ENCODE peak calls at places on chromosomes 4 and X, in eight cellular contexts. E is left lung, T is heart right ventricle, H is psoas muscle, O is HCT116, I is A549, Q is OCI-LY7, B is tibial nerve. K is an unnamed sample. For H3K4me1, the result is how much of the 10 kb centered on the place peaks cover.

GRCh38 chr4:168039593-168039992 is 52.7 kb upstream of the ANXA10 start:
- DNase-seq in E (no peak), T (no peak), H (no peak), O (no peak), I (no peak), Q (no peak), B (no peak), K (no peak)

GRCh38 chrX:74450803-74451449 is 29.6 kb downstream of the SLC16A2 start:
- DNase-seq in E (no peak), T (no peak), H (no peak), O (peak), I (peak), Q (no peak), B (peak), K (no peak)

GRCh38 chr4:129603241-129603931 is 507.4 kb downstream of the C4orf33 start:
- DNase-seq in E (no peak), T (no peak), H (no peak), O (no peak), I (no peak), Q (no peak), B (no peak), K (no peak)

GRCh38 chr4:168645933-168646768 is 149.3 kb downstream of the PALLD start:
- DNase-seq in E (no peak), T (peak), H (no peak), O (no peak), I (no peak), Q (no peak), B (no peak), K (no peak)

GRCh38 chrX:56947695-56948094 is 47.6 kb downstream of the SPIN3 start:
- DNase-seq in E (no peak), T (no peak), H (no peak), O (no peak), I (no peak), Q (no peak), B (no peak), K (no peak)

GRCh38 chrX:107742754-107743191 is 32.8 kb downstream of the TSC22D3 start:
- DNase-seq in E (no peak), T (no peak), H (peak), O (no peak), I (no peak), Q (no peak), B (no peak), K (no peak)

GRCh38 chrX:134821901-134822300 is 163.6 kb upstream of the PLAC1 start:
- DNase-seq in E (no peak), T (no peak), H (no peak), O (no peak), I (no peak), Q (no peak), B (no peak), K (no peak)

GRCh38 chrX:40468033-40468979 is 112.5 kb upstream of the ATP6AP2 start:
- DNase-seq in E (peak), T (peak), H (no peak), O (peak), I (peak), Q (peak), B (peak), K (peak)

GRCh38 chrX:109856974-109857373 is 123.9 kb upstream of the ACSL4 start:
- DNase-seq in E (no peak), T (no peak), H (no peak), O (no peak), I (peak), Q (peak), B (peak), K (no peak)

GRCh38 chr4:26826721-26827120 is 33.9 kb upstream of the STIM2 start:
- DNase-seq in E (peak), T (no peak), H (no peak), O (no peak), I (peak), Q (peak), B (peak), K (no peak)

GRCh38 chr4:126445596-126445995 is 1130.8 kb downstream of the FAT4 start:
- DNase-seq in E (no peak), T (no peak), H (no peak), O (no peak), I (no peak), Q (no peak), B (no peak), K (no peak)

GRCh38 chr4:169254546-169254983 is 16.2 kb downstream of the SH3RF1 start:
- DNase-seq in E (peak), T (no peak), H (no peak), O (peak), I (peak), Q (no peak), B (peak), K (no peak)

GRCh38 chr4:3462790-3463415 is at the start of gene DOK7:
- DNase-seq in E (no peak), T (peak), H (peak), O (no peak), I (no peak), Q (no peak), B (no peak), K (no peak)

GRCh38 chrX:32877592-32877991 is 333.8 kb downstream of the DMD start:
- DNase-seq in E (no peak), T (no peak), H (no peak), O (no peak), I (no peak), Q (no peak), B (no peak), K (no peak)

GRCh38 chrX:153365670-153366069 is 31.7 kb downstream of the ZNF275 start:
- DNase-seq in E (no peak), T (no peak), H (no peak), O (no peak), I (no peak), Q (no peak), B (no peak), K (no peak)

GRCh38 chrX:1852082-1852481 is 237.2 kb downstream of the ASMT start:
- DNase-seq in E (no peak), T (no peak), H (no peak), O (no peak), I (no peak), Q (no peak), B (no peak), K (no peak)

GRCh38 chrX:47502591-47503222 is 19.7 kb upstream of the ZNF41 start:
- DNase-seq in E (no peak), T (no peak), H (no peak), O (no peak), I (no peak), Q (no peak), B (no peak), K (no peak)

GRCh38 chr4:114479595-114479994 is 119.0 kb upstream of the UGT8 start:
- DNase-seq in E (no peak), T (no peak), H (no peak), O (no peak), I (no peak), Q (no peak), B (no peak), K (no peak)

GRCh38 chr4:147901388-147901787 is 169.5 kb downstream of the ARHGAP10 start:
- DNase-seq in E (no peak), T (no peak), H (no peak), O (no peak), I (no peak), Q (no peak), B (no peak), K (no peak)
- H3K4me1 ChIP-seq in E (under half), T (under half), H (under half), O (under half), I (under half), Q (under half), B (under half), K (under half)

DNA sequence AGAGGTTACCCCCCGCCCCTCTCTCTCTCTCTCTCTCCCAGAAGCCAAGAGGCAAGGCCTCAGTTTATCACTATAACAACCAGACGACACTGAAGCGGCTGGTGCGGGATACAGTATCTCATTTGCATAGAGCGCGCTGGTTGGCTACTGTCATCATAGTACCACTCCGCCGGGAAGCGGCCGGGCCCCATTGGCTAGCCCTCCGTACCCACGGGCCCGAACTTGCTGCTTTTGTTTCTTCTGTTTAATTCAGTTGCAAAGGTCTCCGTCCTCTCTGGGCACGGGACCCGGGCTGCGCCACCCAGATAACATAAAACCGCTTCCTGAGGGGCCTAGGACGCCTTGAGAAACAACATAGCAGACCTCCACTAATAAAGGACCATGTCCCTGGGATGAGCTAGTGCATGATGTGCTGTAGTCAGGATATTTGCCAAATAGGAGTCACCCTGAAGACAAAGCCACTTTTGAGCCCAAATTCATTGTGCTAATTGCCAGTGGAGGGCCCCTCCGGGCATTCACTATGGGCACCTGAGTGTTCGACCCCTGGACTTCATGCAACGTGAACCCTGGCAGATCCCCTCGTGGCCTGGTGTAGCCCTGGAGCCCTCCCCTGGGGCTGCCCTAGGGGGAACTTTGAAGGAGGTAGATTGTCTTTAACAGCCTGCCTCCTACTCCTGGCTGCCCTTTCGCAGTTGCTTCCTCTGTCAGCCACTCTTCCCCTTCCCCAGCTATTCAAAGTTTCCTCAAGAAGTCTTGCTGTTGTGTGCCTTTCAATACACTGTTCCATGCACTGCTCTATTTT is at the start of gene PCYT1B:
- DNase-seq in E (peak), T (peak), H (peak), O (no peak), I (no peak), Q (no peak), B (peak), K (peak)
- H3K4me3 ChIP-seq in E (peak), T (peak), H (peak), O (no peak), I (no peak), Q (no peak), B (peak), K (peak)

GRCh38 chr4:82706349-82707000 is 92.1 kb downstream of the SCD5 start:
- DNase-seq in E (no peak), T (no peak), H (no peak), O (no peak), I (no peak), Q (no peak), B (no peak), K (no peak)

GRCh38 chr4:82708982-82709381 is 89.6 kb downstream of the SCD5 start:
- DNase-seq in E (no peak), T (no peak), H (no peak), O (no peak), I (no peak), Q (no peak), B (no peak), K (no peak)

GRCh38 chr4:82713856-82714255 is 84.7 kb downstream of the SCD5 start:
- DNase-seq in E (no peak), T (no peak), H (no peak), O (no peak), I (no peak), Q (no peak), B (no peak), K (no peak)

GRCh38 chr4:82711158-82711785 is 87.3 kb downstream of the SCD5 start:
- DNase-seq in E (no peak), T (no peak), H (no peak), O (no peak), I (no peak), Q (no peak), B (no peak), K (no peak)

DNA sequence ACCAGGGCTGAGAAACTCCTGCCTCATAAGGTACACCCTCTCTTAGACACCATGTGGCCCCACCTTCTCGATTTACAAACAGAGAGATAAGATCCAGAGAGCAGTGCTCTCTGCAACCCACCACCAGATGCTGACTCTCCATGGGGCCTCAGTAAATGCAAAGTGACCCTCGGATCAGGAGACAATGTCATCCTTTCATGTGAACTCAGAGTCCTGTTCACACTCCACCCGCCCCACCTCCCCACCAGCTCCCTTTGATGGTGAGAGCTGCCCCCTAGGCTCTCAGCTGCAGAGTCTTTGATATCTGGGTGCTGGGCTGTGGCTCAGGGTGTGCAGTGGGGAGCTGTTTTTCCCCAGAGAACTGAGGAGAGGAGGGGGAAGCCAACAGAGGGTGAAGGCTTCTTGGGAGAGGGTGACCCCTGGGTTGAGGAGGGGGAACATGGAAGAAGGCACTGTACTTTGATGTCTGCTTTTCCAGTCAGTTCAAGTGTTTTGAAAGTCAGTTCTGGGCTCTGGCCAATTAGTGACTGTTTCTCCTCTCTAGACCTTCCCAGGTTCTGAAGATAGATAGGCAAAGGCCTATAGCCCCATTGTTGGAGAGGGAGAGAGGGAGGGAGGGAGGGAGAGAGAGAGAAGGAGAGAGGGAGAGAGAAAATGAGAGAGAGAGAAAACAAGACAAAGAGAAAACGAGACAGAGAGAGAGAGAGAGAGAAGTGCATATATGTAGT is 88.2 kb downstream of the SCD5 start:
- DNase-seq in E (no peak), T (no peak), H (no peak), O (no peak), I (no peak), Q (no peak), B (no peak), K (no peak)
- H3K4me1 ChIP-seq in E (under half), T (under half), H (under half), O (under half), I (under half), Q (under half), B (under half), K (under half)

DNA sequence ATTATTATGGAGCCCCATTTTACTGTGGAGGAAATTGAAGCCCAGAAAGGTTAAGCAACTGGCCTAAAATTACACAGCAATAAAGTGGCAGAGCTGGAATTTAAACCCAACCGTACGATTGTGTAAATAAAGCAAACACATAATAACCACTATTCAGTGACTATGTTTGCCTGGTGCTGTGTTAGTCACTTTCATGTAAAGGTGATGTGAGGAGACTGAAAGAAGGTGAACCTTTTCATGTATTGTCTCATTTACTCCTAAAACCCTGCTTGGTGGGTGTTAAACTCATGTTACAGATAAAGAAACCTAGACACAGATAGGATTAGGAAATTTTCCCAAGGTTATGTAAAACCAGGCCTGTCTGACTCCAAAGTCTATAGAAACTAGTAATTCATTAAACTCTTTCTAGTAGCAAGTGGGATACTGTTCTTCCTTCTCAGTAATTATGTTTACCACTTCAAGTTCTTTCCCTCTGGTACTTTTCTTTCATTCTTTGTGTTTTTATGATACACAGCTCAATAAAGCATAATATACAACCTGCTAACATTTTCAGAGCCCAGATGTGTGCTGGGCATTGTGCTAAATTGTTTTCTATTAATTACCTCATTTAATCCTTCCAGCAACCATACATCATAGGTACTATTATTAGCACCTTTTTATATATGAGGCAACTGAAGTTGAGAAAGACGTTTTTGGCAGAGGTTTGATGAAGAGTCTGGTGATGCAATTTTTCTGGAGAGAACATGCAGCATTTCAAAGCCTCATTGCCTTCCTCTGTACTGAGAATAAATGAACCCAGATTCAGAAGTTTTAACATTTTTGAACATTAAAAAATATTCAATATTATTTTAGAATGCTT is 202.7 kb downstream of the SPRY1 start:
- DNase-seq in E (no peak), T (no peak), H (no peak), O (no peak), I (no peak), Q (no peak), B (peak), K (no peak)
- H3K4me3 ChIP-seq in E (no peak), T (no peak), H (no peak), O (no peak), I (no peak), Q (no peak), B (no peak), K (no peak)

DNA sequence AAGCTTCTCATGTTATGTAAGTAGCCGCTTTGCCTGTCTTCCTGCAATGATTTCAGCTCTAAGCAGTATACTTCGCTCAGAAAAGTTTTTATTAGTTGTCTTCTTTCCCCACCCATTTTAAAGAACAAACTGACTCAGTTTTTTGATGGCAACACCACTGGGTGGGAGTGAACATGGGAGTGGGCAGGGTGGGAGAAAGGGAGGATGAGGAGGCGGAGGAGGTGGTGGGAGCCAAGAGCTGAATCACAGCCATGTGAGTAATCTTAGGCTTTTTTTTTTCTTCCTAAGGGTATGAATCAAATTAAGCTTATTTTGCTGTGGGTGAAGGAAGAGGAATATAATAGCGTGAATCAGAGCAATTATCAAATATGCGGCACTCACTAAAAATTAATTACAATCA is 574.3 kb upstream of the DIPK2B start:
- DNase-seq in E (no peak), T (no peak), H (peak), O (no peak), I (no peak), Q (no peak), B (no peak), K (no peak)
- H3K4me1 ChIP-seq in E (under half), T (under half), H (under half), O (half or more), I (half or more), Q (under half), B (under half), K (under half)

DNA sequence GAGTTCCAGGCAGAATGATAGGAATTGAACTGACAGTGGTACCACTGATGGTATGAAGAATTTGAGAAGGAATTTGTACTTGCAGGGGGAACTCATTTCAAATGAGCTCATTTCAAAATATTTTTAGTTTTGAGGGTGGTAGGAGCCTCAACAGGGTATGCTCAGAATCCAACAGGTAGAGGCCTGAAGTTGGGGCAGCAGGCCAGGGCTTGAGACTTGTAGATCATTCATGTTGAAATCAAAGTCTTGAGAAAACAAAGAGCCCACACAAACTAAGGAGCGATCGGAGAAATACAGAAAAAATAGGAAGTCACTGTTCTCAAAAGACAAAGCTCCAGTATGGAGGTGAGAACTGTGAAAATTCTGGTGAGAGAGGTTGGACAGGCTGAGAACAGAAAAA is 1.0 kb upstream of the SLC9A6 start:
- DNase-seq in E (no peak), T (no peak), H (no peak), O (no peak), I (no peak), Q (no peak), B (no peak), K (no peak)
- H3K4me3 ChIP-seq in E (peak), T (peak), H (peak), O (no peak), I (no peak), Q (peak), B (no peak), K (peak)

GRCh38 chr4:183356931-183357675 is 34.9 kb upstream of the CLDN24 start:
- DNase-seq in E (no peak), T (no peak), H (no peak), O (no peak), I (no peak), Q (no peak), B (no peak), K (peak)
- H3K4me1 ChIP-seq in E (under half), T (under half), H (under half), O (under half), I (under half), Q (under half), B (under half), K (under half)

K was measured in upper lobe of right lung.